ENCODE peak calls at places on chromosomes 16 and 17, in six cellular contexts. I is neuronal stem cell, S is H9, T is IMR-90, C is H1, Q is trophoblast cell. G is an unnamed sample.

GRCh38 chr17:73500414-73500999 is 143.7 kb downstream of the SDK2 start:
- DNase-seq in I (no peak), T (no peak), C (no peak), Q (no peak), S (no peak), G (no peak)

GRCh38 chr17:82923366-82924113 is 83.7 kb upstream of the ZNF750 start:
- DNase-seq in S (no peak), T (no peak), I (no peak), Q (no peak), C (no peak), G (no peak)

GRCh38 chr16:8885674-8886592 is 3.8 kb downstream of the LITAFD start:
- DNase-seq in Q (no peak), T (peak), I (no peak), S (no peak), C (no peak), G (peak)

GRCh38 chr17:79812969-79813825 is 16.3 kb upstream of the CBX8 start:
- DNase-seq in S (peak), I (no peak), C (peak), T (no peak), Q (no peak), G (no peak)

GRCh38 chr17:2849327-2849670 is 53.1 kb downstream of the RAP1GAP2 start:
- DNase-seq in C (no peak), I (no peak), S (peak), T (no peak), Q (no peak), G (no peak)

GRCh38 chr17:4833941-4834501 is 881 bp downstream of the MINK1 start:
- DNase-seq in S (no peak), Q (no peak), C (no peak), T (peak), I (no peak), G (peak)

GRCh38 chr17:42290577-42290976 is 2.3 kb downstream of the STAT5A start:
- DNase-seq in Q (no peak), C (no peak), S (peak), I (no peak), T (no peak), G (no peak)

GRCh38 chr16:82509636-82510035 is 117.1 kb upstream of the CDH13 start:
- DNase-seq in I (no peak), T (no peak), Q (no peak), C (no peak), S (no peak), G (no peak)

GRCh38 chr17:58541249-58541648 is 26.8 kb upstream of the MTMR4 start:
- DNase-seq in C (no peak), T (no peak), Q (no peak), I (no peak), S (peak), G (peak)

GRCh38 chr17:77374170-77374936 is 233.6 kb downstream of the SEC14L1 start:
- DNase-seq in T (peak), Q (peak), S (peak), I (peak), C (peak), G (peak)

GRCh38 chr17:31052187-31052889 is 42.4 kb upstream of the NF1 start:
- DNase-seq in T (peak), C (no peak), S (peak), I (no peak), Q (peak), G (peak)

GRCh38 chr16:86833136-86833535 is 254.8 kb downstream of the FOXL1 start:
- DNase-seq in C (no peak), T (peak), S (no peak), Q (no peak), I (no peak), G (peak)

GRCh38 chr16:68993885-68994284 is 111.6 kb upstream of the HAS3 start:
- DNase-seq in T (peak), Q (no peak), S (no peak), C (no peak), I (no peak), G (peak)

GRCh38 chr17:79393358-79394038 is 217.4 kb downstream of the RBFOX3 start:
- DNase-seq in S (peak), I (peak), T (peak), Q (peak), C (peak), G (peak)

GRCh38 chr17:57114085-57114673 is 29.1 kb downstream of the AKAP1 start:
- DNase-seq in Q (no peak), I (peak), C (peak), T (peak), S (peak), G (peak)

GRCh38 chr16:25093208-25094061 is 18.1 kb upstream of the LCMT1 start:
- DNase-seq in C (no peak), S (no peak), Q (no peak), I (no peak), T (no peak), G (no peak)

GRCh38 chr16:14658063-14658462 is 25.3 kb downstream of the BFAR start:
- DNase-seq in C (no peak), Q (no peak), S (no peak), T (no peak), I (no peak), G (no peak)

GRCh38 chr16:65154321-65154720 is 32.5 kb upstream of the CDH11 start:
- DNase-seq in I (peak), T (no peak), C (no peak), S (peak), Q (no peak), G (peak)

GRCh38 chr17:14196337-14196997 is 40.2 kb downstream of the CDRT15 start:
- DNase-seq in S (no peak), T (no peak), C (no peak), Q (no peak), I (no peak), G (no peak)

GRCh38 chr16:66751135-66751991 is at the start of gene DYNC1LI2:
- DNase-seq in T (peak), Q (peak), C (peak), S (peak), I (peak), G (peak)

GRCh38 chr17:21282231-21282630 is 2.3 kb upstream of the MAP2K3 start:
- DNase-seq in I (no peak), T (peak), Q (peak), C (no peak), S (no peak), G (peak)

GRCh38 chr17:17305282-17305801 is 2.2 kb downstream of the NT5M start:
- DNase-seq in T (no peak), C (no peak), I (no peak), S (no peak), Q (no peak), G (peak)

GRCh38 chr16:66146689-66147330 is 219.7 kb upstream of the CDH5 start:
- DNase-seq in T (peak), I (no peak), S (no peak), C (no peak), Q (no peak), G (peak)

GRCh38 chr17:81075307-81075706 is 40.4 kb downstream of the BAIAP2 start:
- DNase-seq in I (no peak), T (no peak), S (no peak), Q (no peak), C (no peak), G (no peak)

GRCh38 chr16:85551319-85551978 is 61.7 kb upstream of the GSE1 start:
- DNase-seq in Q (no peak), I (no peak), C (peak), T (no peak), S (no peak), G (no peak)

GRCh38 chr16:85548375-85548774 is 64.7 kb upstream of the GSE1 start:
- DNase-seq in Q (no peak), T (no peak), C (no peak), I (no peak), S (no peak), G (no peak)

GRCh38 chr16:85552980-85553435 is 60.1 kb upstream of the GSE1 start:
- DNase-seq in C (no peak), I (no peak), Q (no peak), T (no peak), S (no peak), G (no peak)

GRCh38 chr16:85549766-85550421 is 63.2 kb upstream of the GSE1 start:
- DNase-seq in Q (no peak), I (no peak), S (no peak), C (no peak), T (no peak), G (no peak)

GRCh38 chr16:85550422-85551318 is 62.5 kb upstream of the GSE1 start:
- DNase-seq in Q (no peak), C (peak), I (no peak), T (no peak), S (no peak), G (no peak)
- H3K14ac ChIP-seq in Q (peak), C (no peak), I (peak), T (no peak), S (no peak), G (no peak)

DNA sequence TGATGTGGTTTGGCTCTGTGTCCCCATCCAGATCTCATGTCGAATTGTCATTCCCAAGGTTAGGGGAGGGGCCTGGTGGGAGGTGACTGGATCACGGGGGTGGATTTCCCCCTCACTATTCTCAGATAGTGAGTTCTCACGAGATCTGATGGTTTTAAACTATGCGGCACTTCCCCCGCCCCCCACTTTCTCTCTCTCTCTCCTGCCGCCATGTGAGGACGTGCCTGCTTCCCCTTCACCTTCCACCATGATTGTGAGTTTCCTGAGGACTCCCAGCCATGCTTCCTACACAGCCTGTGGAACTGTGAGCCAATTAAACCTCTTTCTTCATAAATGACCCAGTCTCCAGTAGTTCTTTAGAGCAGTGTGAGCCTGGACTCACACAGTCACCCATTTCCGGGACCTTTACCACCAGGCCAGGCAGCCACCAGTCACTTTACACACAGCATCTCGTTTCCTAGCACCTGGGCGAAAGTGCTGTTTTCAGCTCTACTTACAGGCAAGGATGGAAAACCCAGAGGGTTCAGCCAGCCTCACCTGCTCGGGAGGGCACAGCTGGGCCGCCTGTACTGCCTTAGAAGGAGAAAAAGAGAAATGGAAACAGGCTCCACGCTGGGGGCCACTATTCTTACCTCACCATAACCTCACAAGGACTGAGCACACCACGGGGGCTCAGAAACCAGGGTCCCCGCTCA is 13.8 kb upstream of the ZC3H18 start:
- DNase-seq in I (no peak), C (no peak), Q (no peak), S (no peak), T (no peak), G (no peak)
- H2AK5ac ChIP-seq in I (no peak), C (no peak), Q (no peak), S (no peak), T (no peak), G (no peak)

DNA sequence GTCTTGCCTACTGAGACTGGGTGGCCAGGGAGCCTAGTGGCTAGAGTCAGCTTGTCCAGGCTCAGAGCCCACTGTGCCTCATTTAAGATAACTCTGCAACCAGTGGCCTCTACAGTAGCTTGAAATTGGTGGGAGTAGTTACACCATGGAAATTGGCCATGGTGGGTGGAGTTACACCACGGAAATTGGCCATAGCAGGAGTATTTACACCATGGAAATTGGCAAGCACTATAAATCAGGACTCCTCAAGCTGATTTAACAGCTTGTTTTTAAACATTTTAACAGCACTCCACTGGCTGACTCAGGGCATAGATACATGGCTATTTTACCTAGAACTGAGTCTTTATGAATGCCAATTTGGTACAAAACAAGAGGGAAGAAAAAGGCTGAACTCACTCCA is 27.7 kb upstream of the AKTIP start:
- DNase-seq in T (no peak), C (no peak), Q (no peak), S (no peak), I (no peak), G (no peak)
- H4K91ac ChIP-seq in T (no peak), C (no peak), Q (no peak), S (no peak), I (no peak), G (no peak)

GRCh38 chr17:34981538-34982241 is 1.4 kb downstream of the LIG3 start:
- DNase-seq in S (no peak), I (no peak), T (peak), Q (no peak), C (no peak), G (peak)

GRCh38 chr17:34980353-34980680 is at the start of gene LIG3:
- DNase-seq in I (peak), C (peak), S (peak), Q (peak), T (peak), G (peak)

GRCh38 chr17:34979650-34980352 is 511 bp upstream of the LIG3 start:
- DNase-seq in Q (no peak), T (peak), I (no peak), S (no peak), C (no peak), G (peak)

GRCh38 chr17:34979153-34979552 is 1.2 kb upstream of the LIG3 start:
- DNase-seq in Q (peak), S (no peak), I (no peak), T (no peak), C (no peak), G (no peak)

GRCh38 chr17:34980681-34981537 is 597 bp downstream of the LIG3 start:
- DNase-seq in T (peak), I (peak), C (peak), Q (peak), S (peak), G (peak)
- H3K14ac ChIP-seq in T (peak), I (no peak), C (no peak), Q (peak), S (peak), G (no peak)

GRCh38 chr16:30394603-30395154 is 541 bp upstream of the ZNF48 start:
- DNase-seq in C (no peak), Q (no peak), T (peak), I (peak), S (no peak), G (peak)
- H2AK5ac ChIP-seq in C (peak), Q (peak), T (peak), I (no peak), S (no peak), G (peak)

GRCh38 chr17:10744509-10745000 is 14.7 kb upstream of the TMEM220 start:
- DNase-seq in T (no peak), I (no peak), Q (no peak), S (no peak), C (no peak), G (no peak)
- H4K91ac ChIP-seq in T (no peak), I (no peak), Q (no peak), S (no peak), C (no peak), G (no peak)

G was measured in mesenchymal stem cell.